ENCODE peak calls at places on chromosomes 12 and 14, in seven cellular contexts. R is CD8-positive, alpha-beta T cell; W is right lobe of liver; L is left ventricle myocardium inferior; K is naive thymus-derived CD4-positive, alpha-beta T cell; F is lung; M is NT2/D1. Z is an unnamed sample. For H3K36me3, the result is how much of the 10 kb centered on the place peaks cover.

GRCh38 chr12:111993290-111994150 is 19.4 kb downstream of the TMEM116 start:
- DNase-seq in R (peak), K (peak), F (no peak), M (no peak), W (no peak), L (no peak), Z (peak)

GRCh38 chr14:96962337-96962736 is 165.2 kb downstream of the VRK1 start:
- DNase-seq in F (no peak), W (no peak), K (peak), M (no peak), L (no peak), R (peak), Z (no peak)

GRCh38 chr14:68774771-68775613 is 17.9 kb downstream of the ZFP36L1 start:
- DNase-seq in K (no peak), F (no peak), M (no peak), R (no peak), L (no peak), W (peak), Z (no peak)

GRCh38 chr12:93016752-93017350 is 87.8 kb upstream of the EEA1 start:
- DNase-seq in L (no peak), F (no peak), K (no peak), R (no peak), M (no peak), W (no peak), Z (no peak)

GRCh38 chr14:56150645-56151345 is 32.6 kb downstream of the PELI2 start:
- DNase-seq in W (no peak), R (no peak), F (no peak), M (no peak), L (no peak), K (no peak), Z (no peak)

GRCh38 chr12:31041033-31041564 is 32.6 kb upstream of the DDX11 start:
- DNase-seq in L (peak), R (no peak), F (no peak), K (no peak), M (no peak), W (no peak), Z (no peak)

GRCh38 chr12:113359133-113359938 is 949 bp downstream of the PLBD2 start:
- DNase-seq in F (peak), K (no peak), M (no peak), W (no peak), L (peak), R (no peak), Z (no peak)

GRCh38 chr12:15171015-15171646 is 50.1 kb downstream of the RERG start:
- DNase-seq in M (no peak), R (no peak), K (no peak), W (no peak), L (no peak), F (no peak), Z (no peak)

GRCh38 chr14:100225169-100225568 is 13.8 kb upstream of the YY1 start:
- DNase-seq in F (no peak), W (no peak), R (no peak), M (no peak), K (no peak), L (no peak), Z (no peak)

GRCh38 chr14:74634964-74635363 is 22.9 kb upstream of the LTBP2 start:
- DNase-seq in F (no peak), W (no peak), L (no peak), K (no peak), M (no peak), R (no peak), Z (no peak)

GRCh38 chr14:64541261-64541970 is 875 bp downstream of the HSPA2 start:
- DNase-seq in K (peak), R (no peak), L (peak), W (peak), F (no peak), M (no peak), Z (no peak)

GRCh38 chr12:3311027-3311402 is 180.0 kb upstream of the PRMT8 start:
- DNase-seq in F (no peak), L (no peak), K (no peak), R (no peak), W (no peak), M (no peak), Z (no peak)

DNA sequence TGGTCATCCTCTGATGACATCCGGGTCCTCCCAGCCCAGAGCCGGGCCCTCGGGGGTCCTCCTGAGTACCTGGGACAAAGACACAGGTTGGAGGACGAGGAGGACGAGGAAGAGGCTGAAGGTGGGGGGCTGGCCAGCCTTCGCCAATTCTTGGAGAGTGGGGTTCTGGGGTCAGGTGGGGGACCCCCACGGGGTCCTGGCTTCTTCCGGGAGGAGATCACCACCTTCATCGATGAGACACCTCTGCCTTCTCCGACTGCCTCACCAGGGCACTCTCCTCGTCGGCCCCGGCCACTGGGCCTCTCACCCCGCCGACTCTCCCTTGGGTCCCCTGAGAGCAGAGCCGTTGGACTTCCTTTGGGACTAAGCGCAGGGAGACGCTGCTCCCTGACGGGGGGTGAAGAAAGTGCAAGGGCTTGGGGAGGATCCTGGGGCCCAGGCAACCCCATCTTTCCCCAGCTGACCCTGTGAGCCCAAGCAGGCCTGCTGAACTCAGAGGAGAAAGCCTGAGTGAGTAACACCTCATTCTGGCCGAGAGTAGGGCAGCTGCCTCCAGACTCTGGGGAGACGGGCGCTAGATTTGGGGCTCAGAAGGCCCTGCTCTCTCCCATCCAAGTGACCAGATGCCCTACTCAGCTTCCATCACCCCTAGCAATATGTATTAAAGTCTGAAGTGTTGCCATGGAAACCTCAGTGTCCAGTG is 1.3 kb upstream of the P3H3 start:
- DNase-seq in W (no peak), L (no peak), K (no peak), R (no peak), F (no peak), M (no peak), Z (no peak)
- H3K4me3 ChIP-seq in W (no peak), L (peak), K (no peak), R (no peak), F (no peak), M (peak), Z (no peak)

GRCh38 chr12:1948883-1949282 is 30.4 kb upstream of the CACNA2D4 start:
- DNase-seq in L (no peak), K (no peak), W (no peak), F (no peak), R (no peak), M (no peak), Z (no peak)

GRCh38 chr12:1947081-1947480 is 28.6 kb upstream of the CACNA2D4 start:
- DNase-seq in L (no peak), F (no peak), M (peak), W (no peak), K (no peak), R (no peak), Z (no peak)

GRCh38 chr12:1946311-1946710 is 27.9 kb upstream of the CACNA2D4 start:
- DNase-seq in L (no peak), K (no peak), M (no peak), R (no peak), F (no peak), W (no peak), Z (no peak)

DNA sequence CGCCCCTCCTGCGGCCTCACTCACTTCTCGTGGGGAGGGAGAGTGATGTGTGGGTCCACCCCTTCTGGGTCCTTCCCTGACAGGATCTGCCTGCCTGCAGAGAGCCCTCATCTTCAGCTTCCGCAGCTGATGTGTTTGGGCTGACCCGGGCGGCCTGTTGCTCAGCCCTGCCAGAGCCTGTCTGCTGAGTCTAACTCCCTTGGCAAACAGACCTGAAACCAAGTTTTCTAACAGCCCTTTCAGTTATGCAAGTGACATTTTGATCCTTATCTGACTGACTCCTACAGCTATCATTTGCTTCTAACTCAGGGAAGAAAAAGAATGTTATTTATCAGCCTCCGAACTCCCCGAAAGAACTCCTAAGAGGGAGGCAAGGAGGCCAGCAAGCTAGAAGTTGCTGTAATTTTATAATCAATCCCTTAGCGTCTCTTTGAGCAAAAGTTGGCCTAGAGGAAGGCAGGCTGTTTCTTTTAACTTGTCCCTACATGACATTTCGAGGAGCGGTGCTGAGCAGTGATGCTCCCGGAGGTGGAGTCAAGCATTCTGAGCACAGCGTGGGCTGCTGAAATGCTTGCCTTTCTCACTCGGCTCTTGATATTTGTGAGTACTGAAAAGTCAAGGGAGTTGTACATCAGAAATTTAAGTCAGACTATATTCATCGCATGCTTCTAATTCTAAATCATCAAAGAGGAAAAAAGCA is 31.5 kb upstream of the CACNA2D4 start:
- DNase-seq in M (no peak), K (no peak), R (no peak), L (no peak), F (no peak), W (no peak), Z (no peak)
- H3K36me3 ChIP-seq in M (half or more), K (half or more), R (under half), L (half or more), F (under half), W (under half), Z (under half)

DNA sequence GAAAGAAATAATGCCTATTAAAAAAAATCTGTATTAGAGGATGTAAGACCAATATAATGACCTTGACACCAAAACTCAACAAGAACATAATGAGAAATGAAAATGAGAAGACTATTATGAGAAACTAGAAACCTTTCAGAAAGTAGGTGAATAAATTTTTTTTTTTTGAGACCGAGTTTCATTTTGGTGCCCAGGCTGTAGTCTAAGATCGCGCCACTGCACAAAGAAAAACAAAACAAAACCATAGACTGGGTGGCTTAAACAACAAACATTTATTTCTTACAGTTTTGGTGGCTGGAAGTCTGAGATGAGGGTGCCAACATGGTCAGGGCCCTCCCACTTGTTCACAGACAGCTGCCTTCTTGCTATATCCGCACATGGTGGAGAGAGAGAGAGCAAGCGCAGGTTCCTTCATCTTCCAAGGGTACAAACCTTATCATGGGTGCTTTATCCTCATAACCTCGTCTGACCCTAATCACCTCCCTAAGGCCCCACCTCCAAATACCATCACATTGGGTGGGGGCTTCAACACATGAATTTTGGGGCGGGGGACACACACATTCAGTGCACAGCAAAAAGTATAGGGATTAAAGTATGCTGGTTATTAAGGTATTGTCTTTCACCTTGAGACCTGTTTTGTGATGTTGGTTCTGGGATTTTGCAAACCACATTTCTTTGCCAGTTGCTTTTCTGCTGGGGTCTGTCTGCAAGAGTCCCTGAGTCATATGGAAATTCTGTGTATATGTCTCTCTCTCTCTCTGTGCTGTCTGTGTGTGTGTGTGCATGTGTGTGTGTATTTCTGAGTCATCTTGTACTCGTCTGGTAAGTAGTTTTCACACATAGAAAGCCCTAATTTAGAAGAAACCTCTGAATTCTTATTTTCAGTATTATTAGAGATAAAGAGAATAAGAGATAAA is 26.2 kb downstream of the ZCRB1 start:
- DNase-seq in R (no peak), L (no peak), K (no peak), M (no peak), F (no peak), W (no peak), Z (peak)
- H3K4me3 ChIP-seq in R (no peak), L (no peak), K (no peak), M (no peak), F (no peak), W (no peak), Z (no peak)

GRCh38 chr14:73289729-73290128 is 52.4 kb downstream of the PAPLN start:
- DNase-seq in F (no peak), L (no peak), K (no peak), M (peak), R (no peak), W (no peak), Z (no peak)

GRCh38 chr14:73287071-73287470 is 49.8 kb downstream of the PAPLN start:
- DNase-seq in L (no peak), F (no peak), M (no peak), W (no peak), R (no peak), K (no peak), Z (no peak)

GRCh38 chr14:73286598-73286997 is 49.3 kb downstream of the PAPLN start:
- DNase-seq in K (no peak), F (no peak), W (no peak), M (no peak), R (no peak), L (no peak), Z (no peak)

GRCh38 chr14:73290279-73290678 is 53.0 kb downstream of the PAPLN start:
- DNase-seq in F (no peak), W (no peak), K (no peak), R (no peak), M (no peak), L (no peak), Z (no peak)

GRCh38 chr14:73289308-73289707 is 52.0 kb downstream of the PAPLN start:
- DNase-seq in W (no peak), F (no peak), K (no peak), R (no peak), L (no peak), M (no peak), Z (no peak)
- H3K36me3 ChIP-seq in W (under half), F (under half), K (under half), R (under half), L (half or more), M (under half), Z (under half)

GRCh38 chr14:61179061-61179675 is 102.0 kb downstream of the TMEM30B start:
- DNase-seq in K (no peak), R (no peak), W (no peak), L (no peak), F (no peak), M (no peak), Z (no peak)

GRCh38 chr14:61177279-61178225 is 103.6 kb downstream of the TMEM30B start:
- DNase-seq in M (no peak), L (no peak), F (no peak), K (no peak), R (no peak), W (no peak), Z (no peak)

GRCh38 chr14:61176686-61177085 is 104.5 kb downstream of the TMEM30B start:
- DNase-seq in F (no peak), M (no peak), L (no peak), R (no peak), W (no peak), K (no peak), Z (no peak)

GRCh38 chr14:61179776-61180398 is 101.3 kb downstream of the TMEM30B start:
- DNase-seq in K (no peak), R (no peak), L (no peak), F (no peak), W (no peak), M (no peak), Z (no peak)

DNA sequence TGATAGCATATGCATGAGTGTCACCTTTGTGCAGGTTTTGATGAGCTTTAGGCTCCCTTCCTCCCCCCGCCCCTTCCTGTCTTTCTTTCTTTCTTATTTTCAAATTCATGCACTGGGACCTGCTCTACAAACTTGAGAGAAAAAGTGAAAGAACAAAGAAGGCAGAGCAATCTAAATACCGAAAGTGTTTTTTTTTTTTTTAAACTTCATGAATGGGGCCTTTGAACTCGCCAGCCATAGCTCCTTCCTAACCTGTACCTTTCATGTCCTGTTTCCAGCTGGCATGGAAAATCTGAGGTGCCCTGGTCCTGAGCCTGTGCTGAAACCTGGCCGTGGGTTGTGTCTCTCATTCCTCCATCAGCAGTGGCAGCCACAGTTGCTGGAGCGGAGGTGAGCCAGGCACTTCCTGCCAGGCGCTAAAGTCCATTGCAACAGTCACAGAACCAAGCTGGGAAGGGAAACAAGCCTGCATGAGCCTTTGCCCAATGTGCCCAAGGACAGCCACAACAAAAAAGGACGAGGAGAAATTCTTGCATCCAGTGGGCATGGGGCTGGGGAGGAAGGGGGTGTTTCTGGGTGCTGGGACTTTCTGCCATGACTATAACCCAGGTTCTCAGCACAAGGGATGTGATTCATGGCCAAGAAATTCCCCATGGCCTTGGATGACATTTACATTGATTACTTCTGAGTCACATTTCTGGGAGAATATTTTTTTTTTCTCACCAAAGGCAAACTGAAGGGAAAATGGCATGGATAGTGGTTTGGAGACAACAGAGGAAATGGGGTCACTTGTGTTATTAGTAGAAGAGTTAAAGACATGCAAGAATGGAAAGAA is 102.7 kb downstream of the TMEM30B start:
- DNase-seq in R (no peak), F (no peak), L (no peak), W (no peak), M (no peak), K (no peak), Z (no peak)
- H3K4me3 ChIP-seq in R (no peak), F (no peak), L (no peak), W (no peak), M (no peak), K (peak), Z (peak)

GRCh38 chr12:123997033-123997822 is 24.2 kb downstream of the ZNF664 start:
- DNase-seq in L (no peak), M (no peak), K (no peak), F (no peak), R (no peak), W (no peak), Z (no peak)

GRCh38 chr12:123992118-123992825 is 19.3 kb downstream of the ZNF664 start:
- DNase-seq in W (no peak), L (no peak), R (no peak), K (no peak), M (no peak), F (no peak), Z (no peak)

GRCh38 chr12:123997908-123998307 is 24.9 kb downstream of the ZNF664 start:
- DNase-seq in L (no peak), W (no peak), M (no peak), K (no peak), F (no peak), R (no peak), Z (no peak)

GRCh38 chr12:123996581-123996980 is 23.6 kb downstream of the ZNF664 start:
- DNase-seq in W (no peak), R (no peak), F (no peak), K (no peak), M (no peak), L (no peak), Z (no peak)

DNA sequence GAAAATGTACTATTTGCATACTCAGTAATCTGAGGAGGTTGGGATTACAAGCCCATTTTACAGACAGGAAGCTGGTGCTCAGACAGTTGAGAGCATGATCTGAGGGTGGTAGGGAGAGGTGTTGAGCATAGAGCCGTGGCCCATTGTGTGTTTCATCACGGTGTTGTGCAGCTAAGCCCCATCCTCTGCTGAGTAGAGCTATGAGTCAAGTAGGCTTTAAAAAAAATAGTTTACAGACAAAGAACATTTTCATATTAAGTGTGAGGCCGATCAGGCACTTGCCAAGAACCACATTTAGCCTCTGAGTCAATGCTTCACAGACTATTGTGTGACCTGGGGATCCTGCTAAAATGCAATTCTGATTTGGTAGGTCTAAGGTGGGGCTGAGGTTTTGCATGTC is 22.0 kb downstream of the ZNF664 start:
- DNase-seq in R (no peak), K (no peak), M (no peak), L (no peak), F (no peak), W (no peak), Z (no peak)
- H3K36me3 ChIP-seq in R (under half), K (under half), M (half or more), L (under half), F (under half), W (under half), Z (under half)

DNA sequence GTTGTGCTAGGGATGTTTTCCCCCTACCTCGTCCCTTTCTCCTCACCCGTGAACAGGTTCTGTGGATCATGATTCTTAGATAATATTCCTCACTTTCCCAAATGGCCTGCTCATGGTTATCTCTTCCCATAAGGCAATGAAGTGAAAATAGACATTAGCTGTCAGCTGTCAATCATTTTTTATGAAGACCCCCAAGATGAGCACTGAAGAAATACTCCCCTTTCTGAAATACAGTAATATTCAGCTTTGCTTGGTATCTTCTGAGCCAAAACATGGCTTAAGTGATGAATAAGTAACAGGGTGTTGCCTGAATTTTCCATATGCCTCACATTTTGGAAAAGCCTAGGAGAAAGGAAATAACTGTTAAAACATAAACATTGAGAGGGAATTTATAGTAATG is 70.7 kb upstream of the NAP1L1 start:
- DNase-seq in K (no peak), W (no peak), M (no peak), L (no peak), F (no peak), R (no peak), Z (no peak)
- H3K4me3 ChIP-seq in K (no peak), W (no peak), M (no peak), L (no peak), F (no peak), R (no peak), Z (no peak)

Z was measured in CD8-positive, alpha-beta memory T cell.